ENCODE peak calls at places on chromosomes 13 and 19, in seven cellular contexts. E is smooth muscle cell of the brain vasculature, H is NCI-H1417 treated with DMSO at 0.1 percent for 48 hours, F is putamen, Z is AG04450, A is nephron progenitor cell, K is T-helper 22 cell. M is an unnamed sample.

GRCh38 chr13:43374621-43375020 is 351.2 kb downstream of the DNAJC15 start:
- DNase-seq in H (no peak), F (no peak), Z (no peak), A (no peak), K (no peak), E (peak), M (peak)

GRCh38 chr13:103663996-103664395 is 597.8 kb upstream of the SLC10A2 start:
- DNase-seq in F (no peak), H (no peak), Z (no peak), E (no peak), K (no peak), A (no peak), M (no peak)

GRCh38 chr19:45070861-45071544 is 5.3 kb downstream of the ZNF296 start:
- DNase-seq in K (no peak), E (no peak), F (no peak), Z (no peak), H (no peak), A (no peak), M (no peak)

GRCh38 chr19:41882568-41883462 is at the start of gene ARHGEF1:
- DNase-seq in E (no peak), K (peak), H (no peak), F (no peak), Z (no peak), A (peak), M (peak)

GRCh38 chr13:94280357-94280756 is 199.1 kb downstream of the DCT start:
- DNase-seq in E (peak), K (no peak), Z (no peak), F (no peak), H (no peak), A (no peak), M (no peak)

GRCh38 chr19:41936961-41937360 is 8.7 kb upstream of the ERFL start:
- DNase-seq in A (no peak), K (no peak), E (no peak), F (no peak), Z (no peak), H (no peak), M (no peak)

GRCh38 chr13:47252627-47253026 is 355.8 kb upstream of the HTR2A start:
- DNase-seq in H (no peak), E (no peak), A (no peak), K (no peak), F (no peak), Z (no peak), M (no peak)

GRCh38 chr13:48741377-48741776 is 87.6 kb downstream of the CYSLTR2 start:
- DNase-seq in H (no peak), A (no peak), F (no peak), K (no peak), Z (no peak), E (peak), M (no peak)

GRCh38 chr19:8611890-8612806 is 1.6 kb upstream of the ADAMTS10 start:
- DNase-seq in K (no peak), E (peak), F (no peak), H (no peak), A (no peak), Z (no peak), M (peak)